ENCODE peak calls at places on chromosome 19, in six cellular contexts. One of them, this sample, is unnamed.

GRCh38 chr19:24048261-24048660 is 38.7 kb upstream of the ZNF254 start:
- DNase-seq in CD8-positive, alpha-beta memory T cell: no peak
- DNase-seq in Peyer's patch: no peak
- DNase-seq in lung: no peak
- DNase-seq in endothelial cell of umbilical vein: no peak
- DNase-seq in adrenal gland: no peak
- DNase-seq in this sample: no peak

GRCh38 chr19:17332677-17333581 is 1.7 kb downstream of the ANO8 start:
- DNase-seq in CD8-positive, alpha-beta memory T cell: no peak
- DNase-seq in Peyer's patch: no peak
- DNase-seq in lung: no peak
- DNase-seq in endothelial cell of umbilical vein: peak; percentile 45
- DNase-seq in adrenal gland: peak; percentile 65
- DNase-seq in this sample: no peak

GRCh38 chr19:6632002-6632621 is 37.8 kb downstream of the TNFSF14 start:
- DNase-seq in CD8-positive, alpha-beta memory T cell: peak; percentile 85
- DNase-seq in Peyer's patch: no peak
- DNase-seq in lung: peak; percentile 79
- DNase-seq in endothelial cell of umbilical vein: peak; percentile 85
- DNase-seq in adrenal gland: peak; percentile 87
- DNase-seq in this sample: peak; percentile 76

GRCh38 chr19:48965033-48965805 is at the start of gene FTL:
- DNase-seq in CD8-positive, alpha-beta memory T cell: peak; percentile 90
- DNase-seq in Peyer's patch: peak; percentile 98
- DNase-seq in lung: peak; percentile 97
- DNase-seq in endothelial cell of umbilical vein: peak; percentile 96
- DNase-seq in adrenal gland: peak; percentile 98
- DNase-seq in this sample: peak; percentile 97

GRCh38 chr19:54257116-54257480 is at the start of gene LILRB5:
- DNase-seq in CD8-positive, alpha-beta memory T cell: no peak
- DNase-seq in Peyer's patch: no peak
- DNase-seq in lung: no peak
- DNase-seq in endothelial cell of umbilical vein: no peak
- DNase-seq in adrenal gland: no peak
- DNase-seq in this sample: no peak

GRCh38 chr19:18171605-18172327 is 1.8 kb upstream of the IFI30 start:
- DNase-seq in CD8-positive, alpha-beta memory T cell: no peak
- DNase-seq in Peyer's patch: no peak
- DNase-seq in lung: no peak
- DNase-seq in endothelial cell of umbilical vein: no peak
- DNase-seq in adrenal gland: peak; percentile 74
- DNase-seq in this sample: no peak

GRCh38 chr19:16051254-16052025 is 24.9 kb upstream of the TPM4 start:
- DNase-seq in CD8-positive, alpha-beta memory T cell: peak; percentile 69
- DNase-seq in Peyer's patch: no peak
- DNase-seq in lung: no peak
- DNase-seq in endothelial cell of umbilical vein: peak; percentile 47
- DNase-seq in adrenal gland: no peak
- DNase-seq in this sample: no peak

GRCh38 chr19:17205237-17206140 is 9.7 kb upstream of the USE1 start:
- DNase-seq in CD8-positive, alpha-beta memory T cell: peak; percentile 67
- DNase-seq in Peyer's patch: peak; percentile 80
- DNase-seq in lung: peak; percentile 68
- DNase-seq in endothelial cell of umbilical vein: peak; percentile 50
- DNase-seq in adrenal gland: peak; percentile 79
- DNase-seq in this sample: peak; percentile 46

GRCh38 chr19:48961051-48961649 is 4.0 kb upstream of the FTL start:
- DNase-seq in CD8-positive, alpha-beta memory T cell: peak; percentile 44
- DNase-seq in Peyer's patch: peak; percentile 58
- DNase-seq in lung: no peak
- DNase-seq in endothelial cell of umbilical vein: no peak
- DNase-seq in adrenal gland: no peak
- DNase-seq in this sample: no peak

GRCh38 chr19:34963531-34964406 is at the start of gene ZNF792:
- DNase-seq in CD8-positive, alpha-beta memory T cell: peak; percentile 68
- DNase-seq in Peyer's patch: peak; percentile 80
- DNase-seq in lung: peak; percentile 67
- DNase-seq in endothelial cell of umbilical vein: peak; percentile 79
- DNase-seq in adrenal gland: peak; percentile 71
- DNase-seq in this sample: peak; percentile 32

GRCh38 chr19:13959962-13960862 is 7.9 kb downstream of the DCAF15 start:
- DNase-seq in CD8-positive, alpha-beta memory T cell: peak; percentile 65
- DNase-seq in Peyer's patch: no peak
- DNase-seq in lung: no peak
- DNase-seq in endothelial cell of umbilical vein: no peak
- DNase-seq in adrenal gland: no peak
- DNase-seq in this sample: no peak

GRCh38 chr19:46192990-46193650 is 36.4 kb upstream of the IGFL1 start:
- DNase-seq in CD8-positive, alpha-beta memory T cell: no peak
- DNase-seq in Peyer's patch: no peak
- DNase-seq in lung: no peak
- DNase-seq in endothelial cell of umbilical vein: no peak
- DNase-seq in adrenal gland: peak; percentile 91
- DNase-seq in this sample: peak; percentile 82

GRCh38 chr19:46818812-46819211 is 30.4 kb upstream of the SLC1A5 start:
- DNase-seq in CD8-positive, alpha-beta memory T cell: no peak
- DNase-seq in Peyer's patch: no peak
- DNase-seq in lung: no peak
- DNase-seq in endothelial cell of umbilical vein: no peak
- DNase-seq in adrenal gland: no peak
- DNase-seq in this sample: no peak

GRCh38 chr19:44865196-44865767 is 19.2 kb downstream of the NECTIN2 start:
- DNase-seq in CD8-positive, alpha-beta memory T cell: no peak
- DNase-seq in Peyer's patch: no peak
- DNase-seq in lung: no peak
- DNase-seq in endothelial cell of umbilical vein: no peak
- DNase-seq in adrenal gland: no peak
- DNase-seq in this sample: no peak

GRCh38 chr19:49109569-49110233 is 4.5 kb upstream of the LIN7B start:
- DNase-seq in CD8-positive, alpha-beta memory T cell: no peak
- DNase-seq in Peyer's patch: no peak
- DNase-seq in lung: no peak
- DNase-seq in endothelial cell of umbilical vein: no peak
- DNase-seq in adrenal gland: no peak
- DNase-seq in this sample: no peak

GRCh38 chr19:15623711-15624318 is 8.8 kb downstream of the CYP4F8 start:
- DNase-seq in CD8-positive, alpha-beta memory T cell: no peak
- DNase-seq in Peyer's patch: no peak
- DNase-seq in lung: no peak
- DNase-seq in endothelial cell of umbilical vein: no peak
- DNase-seq in adrenal gland: no peak
- DNase-seq in this sample: no peak

GRCh38 chr19:46717716-46718143 is 816 bp upstream of the PRKD2 start:
- DNase-seq in CD8-positive, alpha-beta memory T cell: peak; percentile 62
- DNase-seq in Peyer's patch: no peak
- DNase-seq in lung: no peak
- DNase-seq in endothelial cell of umbilical vein: no peak
- DNase-seq in adrenal gland: no peak
- DNase-seq in this sample: no peak

GRCh38 chr19:10111405-10111811 is at the start of gene P2RY11:
- DNase-seq in CD8-positive, alpha-beta memory T cell: peak; percentile 83
- DNase-seq in Peyer's patch: peak; percentile 56
- DNase-seq in lung: no peak
- DNase-seq in endothelial cell of umbilical vein: no peak
- DNase-seq in adrenal gland: no peak
- DNase-seq in this sample: no peak

GRCh38 chr19:30703645-30704044 is 331.5 kb downstream of the ZNF536 start:
- DNase-seq in CD8-positive, alpha-beta memory T cell: no peak
- DNase-seq in Peyer's patch: no peak
- DNase-seq in lung: no peak
- DNase-seq in endothelial cell of umbilical vein: no peak
- DNase-seq in adrenal gland: no peak
- DNase-seq in this sample: no peak

DNA sequence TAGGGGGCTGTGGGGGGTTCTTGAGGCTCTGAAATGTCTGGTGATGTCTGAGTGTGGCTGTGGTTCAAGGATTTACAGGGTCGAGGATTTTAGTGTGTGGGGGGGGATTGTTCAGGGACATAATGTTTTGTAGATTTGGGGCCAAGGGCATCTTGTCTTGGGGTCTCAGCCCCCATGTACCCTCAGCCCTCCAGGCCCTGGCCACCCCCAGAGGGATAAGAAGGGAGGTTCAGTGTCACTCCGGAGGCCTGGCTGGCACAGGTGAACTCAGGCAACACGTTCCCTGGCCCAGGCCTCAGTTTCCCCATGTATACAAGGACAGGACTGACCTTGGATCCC is 2.4 kb upstream of the APC2 start:
- DNase-seq in CD8-positive, alpha-beta memory T cell: no peak
- DNase-seq in Peyer's patch: no peak
- DNase-seq in lung: no peak
- DNase-seq in endothelial cell of umbilical vein: no peak
- DNase-seq in adrenal gland: no peak
- DNase-seq in this sample: no peak
- H3K27me3 ChIP-seq in CD8-positive, alpha-beta memory T cell: peaks cover 48% of the 10 kb centered on the region
- H3K27me3 ChIP-seq in Peyer's patch: peaks cover 3% of the 10 kb centered on the region
- H3K27me3 ChIP-seq in lung: peaks cover 10% of the 10 kb centered on the region
- H3K27me3 ChIP-seq in endothelial cell of umbilical vein: peaks cover 30% of the 10 kb centered on the region
- H3K27me3 ChIP-seq in adrenal gland: peaks cover 59% of the 10 kb centered on the region
- H3K27me3 ChIP-seq in this sample: peaks cover 50% of the 10 kb centered on the region

DNA sequence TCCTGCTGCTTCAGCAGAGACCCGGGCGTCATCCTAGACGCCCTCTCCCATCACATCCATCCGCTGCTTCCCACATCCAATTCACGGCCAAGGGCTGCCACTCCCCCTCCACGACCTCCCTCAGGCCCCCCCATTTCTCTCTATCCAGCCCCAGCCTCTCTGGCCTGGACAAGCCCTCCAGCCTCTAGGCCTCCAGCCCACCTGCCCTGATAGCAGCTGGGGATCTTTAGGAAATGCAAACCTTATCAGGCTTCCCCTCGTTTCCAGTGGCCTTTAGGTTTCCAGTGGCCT is 51.6 kb downstream of the PEPD start:
- DNase-seq in CD8-positive, alpha-beta memory T cell: no peak
- DNase-seq in Peyer's patch: no peak
- DNase-seq in lung: no peak
- DNase-seq in endothelial cell of umbilical vein: no peak
- DNase-seq in adrenal gland: no peak
- DNase-seq in this sample: no peak
- H3K4me3 ChIP-seq in CD8-positive, alpha-beta memory T cell: no peak overlapping the region
- H3K4me3 ChIP-seq in Peyer's patch: no peak overlapping the region
- H3K4me3 ChIP-seq in lung: no peak overlapping the region
- H3K4me3 ChIP-seq in endothelial cell of umbilical vein: no peak overlapping the region
- H3K4me3 ChIP-seq in adrenal gland: no peak overlapping the region
- H3K4me3 ChIP-seq in this sample: no peak overlapping the region

GRCh38 chr19:781800-782194 is 15.5 kb upstream of the PTBP1 start:
- DNase-seq in CD8-positive, alpha-beta memory T cell: no peak
- DNase-seq in Peyer's patch: no peak
- DNase-seq in lung: no peak
- DNase-seq in endothelial cell of umbilical vein: no peak
- DNase-seq in adrenal gland: no peak
- DNase-seq in this sample: no peak
- H3K27me3 ChIP-seq in CD8-positive, alpha-beta memory T cell: no peaks in the 10 kb centered on the region
- H3K27me3 ChIP-seq in Peyer's patch: no peaks in the 10 kb centered on the region
- H3K27me3 ChIP-seq in lung: no peaks in the 10 kb centered on the region
- H3K27me3 ChIP-seq in endothelial cell of umbilical vein: no peaks in the 10 kb centered on the region
- H3K27me3 ChIP-seq in adrenal gland: no peaks in the 10 kb centered on the region
- H3K27me3 ChIP-seq in this sample: no peaks in the 10 kb centered on the region

GRCh38 chr19:28605501-28606268 is 607.3 kb downstream of the UQCRFS1 start:
- DNase-seq in CD8-positive, alpha-beta memory T cell: no peak
- DNase-seq in Peyer's patch: no peak
- DNase-seq in lung: no peak
- DNase-seq in endothelial cell of umbilical vein: no peak
- DNase-seq in adrenal gland: no peak
- DNase-seq in this sample: no peak
- H3K4me3 ChIP-seq in CD8-positive, alpha-beta memory T cell: no peak overlapping the region
- H3K4me3 ChIP-seq in Peyer's patch: no peak overlapping the region
- H3K4me3 ChIP-seq in lung: no peak overlapping the region
- H3K4me3 ChIP-seq in endothelial cell of umbilical vein: no peak overlapping the region
- H3K4me3 ChIP-seq in adrenal gland: no peak overlapping the region
- H3K4me3 ChIP-seq in this sample: no peak overlapping the region

DNA sequence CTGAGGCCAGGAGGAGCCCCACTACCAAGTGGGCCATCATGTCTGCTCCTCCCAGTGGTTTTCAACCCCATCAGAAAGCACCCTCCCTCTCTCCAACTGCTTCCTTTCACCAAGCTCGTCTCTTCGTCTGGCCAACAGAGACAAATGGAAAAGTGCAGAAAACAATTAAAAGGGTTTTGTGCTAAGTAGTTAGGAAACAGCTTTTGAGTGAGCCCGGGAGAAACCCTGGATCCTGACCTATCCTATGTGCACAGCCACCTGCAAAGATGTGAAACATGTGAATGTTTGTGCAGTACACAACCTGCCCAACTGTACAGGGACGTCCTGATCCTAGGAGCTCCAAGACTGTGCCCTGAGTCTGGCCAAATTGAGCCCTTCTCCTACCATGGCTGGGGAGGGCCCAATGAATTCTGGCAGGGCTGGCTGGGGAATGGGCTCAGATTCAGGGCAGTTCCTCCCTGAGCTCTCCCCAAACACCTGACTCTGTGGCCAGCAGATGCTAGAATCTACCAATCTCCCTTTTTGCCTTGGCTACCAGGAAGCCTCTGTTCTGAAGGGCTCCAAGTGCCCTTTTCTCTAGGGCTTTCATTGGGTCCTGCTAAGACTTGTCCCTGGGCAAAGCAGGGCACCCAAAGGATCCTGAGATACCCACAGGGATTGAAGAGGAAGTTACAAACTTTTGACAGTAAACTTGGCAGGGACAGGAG is 7.9 kb downstream of the TLE5 start:
- DNase-seq in CD8-positive, alpha-beta memory T cell: no peak
- DNase-seq in Peyer's patch: no peak
- DNase-seq in lung: no peak
- DNase-seq in endothelial cell of umbilical vein: no peak
- DNase-seq in adrenal gland: no peak
- DNase-seq in this sample: no peak
- H3K27me3 ChIP-seq in CD8-positive, alpha-beta memory T cell: no peaks in the 10 kb centered on the region
- H3K27me3 ChIP-seq in Peyer's patch: no peaks in the 10 kb centered on the region
- H3K27me3 ChIP-seq in lung: no peaks in the 10 kb centered on the region
- H3K27me3 ChIP-seq in endothelial cell of umbilical vein: no peaks in the 10 kb centered on the region
- H3K27me3 ChIP-seq in adrenal gland: no peaks in the 10 kb centered on the region
- H3K27me3 ChIP-seq in this sample: no peaks in the 10 kb centered on the region

This sample was measured in prostate gland.